ENCODE peak calls at places on chromosome 12, in nine cellular contexts. One of them, this sample, is unnamed.

GRCh38 chr12:13102481-13103195 is 829 bp downstream of the GSG1 start:
- DNase-seq in IMR-90: peak
- DNase-seq in A549: no peak
- DNase-seq in GM12891: no peak
- DNase-seq in transverse colon: no peak
- DNase-seq in HepG2: no peak
- DNase-seq in stomach: no peak
- DNase-seq in esophagus squamous epithelium: no peak
- DNase-seq in Peyer's patch: no peak
- DNase-seq in this sample: no peak

GRCh38 chr12:116806845-116807440 is 68.8 kb downstream of the RNFT2 start:
- DNase-seq in IMR-90: peak
- DNase-seq in A549: no peak
- DNase-seq in GM12891: no peak
- DNase-seq in transverse colon: no peak
- DNase-seq in HepG2: no peak
- DNase-seq in stomach: no peak
- DNase-seq in esophagus squamous epithelium: no peak
- DNase-seq in Peyer's patch: no peak
- DNase-seq in this sample: no peak

GRCh38 chr12:51025182-51025747 is 919 bp downstream of the SLC11A2 start:
- DNase-seq in IMR-90: no peak
- DNase-seq in A549: no peak
- DNase-seq in GM12891: no peak
- DNase-seq in transverse colon: no peak
- DNase-seq in HepG2: no peak
- DNase-seq in stomach: no peak
- DNase-seq in esophagus squamous epithelium: no peak
- DNase-seq in Peyer's patch: peak
- DNase-seq in this sample: peak

GRCh38 chr12:94458882-94459772 is 540 bp downstream of the CEP83 start:
- DNase-seq in IMR-90: peak
- DNase-seq in A549: peak
- DNase-seq in GM12891: no peak
- DNase-seq in transverse colon: no peak
- DNase-seq in HepG2: peak
- DNase-seq in stomach: no peak
- DNase-seq in esophagus squamous epithelium: no peak
- DNase-seq in Peyer's patch: no peak
- DNase-seq in this sample: peak

GRCh38 chr12:14885718-14886201 is at the start of gene MGP:
- DNase-seq in IMR-90: peak
- DNase-seq in A549: no peak
- DNase-seq in GM12891: no peak
- DNase-seq in transverse colon: peak
- DNase-seq in HepG2: no peak
- DNase-seq in stomach: no peak
- DNase-seq in esophagus squamous epithelium: no peak
- DNase-seq in Peyer's patch: peak
- DNase-seq in this sample: no peak

GRCh38 chr12:109864916-109865315 is 15.4 kb downstream of the GLTP start:
- DNase-seq in IMR-90: no peak
- DNase-seq in A549: no peak
- DNase-seq in GM12891: no peak
- DNase-seq in transverse colon: no peak
- DNase-seq in HepG2: no peak
- DNase-seq in stomach: no peak
- DNase-seq in esophagus squamous epithelium: no peak
- DNase-seq in Peyer's patch: no peak
- DNase-seq in this sample: no peak

GRCh38 chr12:82040987-82041743 is 282.0 kb upstream of the PPFIA2 start:
- DNase-seq in IMR-90: no peak
- DNase-seq in A549: no peak
- DNase-seq in GM12891: no peak
- DNase-seq in transverse colon: no peak
- DNase-seq in HepG2: no peak
- DNase-seq in stomach: no peak
- DNase-seq in esophagus squamous epithelium: no peak
- DNase-seq in Peyer's patch: no peak
- DNase-seq in this sample: no peak

GRCh38 chr12:59446156-59446555 is 149.7 kb upstream of the SLC16A7 start:
- DNase-seq in IMR-90: no peak
- DNase-seq in A549: no peak
- DNase-seq in GM12891: no peak
- DNase-seq in transverse colon: no peak
- DNase-seq in HepG2: no peak
- DNase-seq in stomach: no peak
- DNase-seq in esophagus squamous epithelium: no peak
- DNase-seq in Peyer's patch: no peak
- DNase-seq in this sample: no peak

GRCh38 chr12:26126340-26127284 is 1.8 kb upstream of the BHLHE41 start:
- DNase-seq in IMR-90: peak
- DNase-seq in A549: peak
- DNase-seq in GM12891: no peak
- DNase-seq in transverse colon: peak
- DNase-seq in HepG2: peak
- DNase-seq in stomach: peak
- DNase-seq in esophagus squamous epithelium: peak
- DNase-seq in Peyer's patch: peak
- DNase-seq in this sample: peak

GRCh38 chr12:96445743-96446655 is 43.4 kb upstream of the CFAP54 start:
- DNase-seq in IMR-90: peak
- DNase-seq in A549: no peak
- DNase-seq in GM12891: peak
- DNase-seq in transverse colon: peak
- DNase-seq in HepG2: no peak
- DNase-seq in stomach: no peak
- DNase-seq in esophagus squamous epithelium: no peak
- DNase-seq in Peyer's patch: peak
- DNase-seq in this sample: peak

GRCh38 chr12:47022296-47022695 is 57.1 kb upstream of the PCED1B start:
- DNase-seq in IMR-90: peak
- DNase-seq in A549: no peak
- DNase-seq in GM12891: no peak
- DNase-seq in transverse colon: no peak
- DNase-seq in HepG2: no peak
- DNase-seq in stomach: no peak
- DNase-seq in esophagus squamous epithelium: no peak
- DNase-seq in Peyer's patch: no peak
- DNase-seq in this sample: no peak

GRCh38 chr12:126347421-126347820 is 1282.2 kb downstream of the AACS start:
- DNase-seq in IMR-90: no peak
- DNase-seq in A549: no peak
- DNase-seq in GM12891: no peak
- DNase-seq in transverse colon: no peak
- DNase-seq in HepG2: no peak
- DNase-seq in stomach: no peak
- DNase-seq in esophagus squamous epithelium: no peak
- DNase-seq in Peyer's patch: no peak
- DNase-seq in this sample: no peak

GRCh38 chr12:66115083-66115600 is 15.4 kb downstream of the LLPH start:
- DNase-seq in IMR-90: no peak
- DNase-seq in A549: no peak
- DNase-seq in GM12891: no peak
- DNase-seq in transverse colon: no peak
- DNase-seq in HepG2: no peak
- DNase-seq in stomach: no peak
- DNase-seq in esophagus squamous epithelium: no peak
- DNase-seq in Peyer's patch: no peak
- DNase-seq in this sample: no peak

GRCh38 chr12:10722905-10723866 is at the start of gene YBX3:
- DNase-seq in IMR-90: peak
- DNase-seq in A549: peak
- DNase-seq in GM12891: peak
- DNase-seq in transverse colon: peak
- DNase-seq in HepG2: peak
- DNase-seq in stomach: peak
- DNase-seq in esophagus squamous epithelium: peak
- DNase-seq in Peyer's patch: peak
- DNase-seq in this sample: peak
- TF ChIP-seq POLR2A in IMR-90: peak
- TF ChIP-seq POLR2A in A549: peak
- TF ChIP-seq POLR2A in GM12891: peak
- TF ChIP-seq POLR2A in transverse colon: peak
- TF ChIP-seq POLR2A in HepG2: peak
- TF ChIP-seq POLR2A in stomach: no peak
- TF ChIP-seq POLR2A in esophagus squamous epithelium: no peak
- TF ChIP-seq POLR2A in Peyer's patch: no peak
- TF ChIP-seq POLR2A in this sample: no peak

GRCh38 chr12:62320054-62320453 is 59.9 kb downstream of the USP15 start:
- DNase-seq in IMR-90: no peak
- DNase-seq in A549: no peak
- DNase-seq in GM12891: no peak
- DNase-seq in transverse colon: no peak
- DNase-seq in HepG2: no peak
- DNase-seq in stomach: no peak
- DNase-seq in esophagus squamous epithelium: no peak
- DNase-seq in Peyer's patch: no peak
- DNase-seq in this sample: peak
- TF ChIP-seq POLR2A in IMR-90: no peak
- TF ChIP-seq POLR2A in A549: no peak
- TF ChIP-seq POLR2A in GM12891: no peak
- TF ChIP-seq POLR2A in transverse colon: no peak
- TF ChIP-seq POLR2A in HepG2: no peak
- TF ChIP-seq POLR2A in stomach: no peak
- TF ChIP-seq POLR2A in esophagus squamous epithelium: no peak
- TF ChIP-seq POLR2A in Peyer's patch: no peak
- TF ChIP-seq POLR2A in this sample: no peak

GRCh38 chr12:27400856-27401255 is 45.7 kb upstream of the SMCO2 start:
- DNase-seq in IMR-90: no peak
- DNase-seq in A549: no peak
- DNase-seq in GM12891: no peak
- DNase-seq in transverse colon: no peak
- DNase-seq in HepG2: no peak
- DNase-seq in stomach: no peak
- DNase-seq in esophagus squamous epithelium: no peak
- DNase-seq in Peyer's patch: no peak
- DNase-seq in this sample: no peak

GRCh38 chr12:27394676-27395075 is 51.9 kb upstream of the SMCO2 start:
- DNase-seq in IMR-90: no peak
- DNase-seq in A549: no peak
- DNase-seq in GM12891: no peak
- DNase-seq in transverse colon: no peak
- DNase-seq in HepG2: no peak
- DNase-seq in stomach: no peak
- DNase-seq in esophagus squamous epithelium: no peak
- DNase-seq in Peyer's patch: no peak
- DNase-seq in this sample: no peak

GRCh38 chr12:27398466-27398865 is 48.1 kb upstream of the SMCO2 start:
- DNase-seq in IMR-90: no peak
- DNase-seq in A549: no peak
- DNase-seq in GM12891: no peak
- DNase-seq in transverse colon: no peak
- DNase-seq in HepG2: no peak
- DNase-seq in stomach: no peak
- DNase-seq in esophagus squamous epithelium: no peak
- DNase-seq in Peyer's patch: no peak
- DNase-seq in this sample: no peak

GRCh38 chr12:27396416-27396815 is 50.1 kb upstream of the SMCO2 start:
- DNase-seq in IMR-90: no peak
- DNase-seq in A549: no peak
- DNase-seq in GM12891: no peak
- DNase-seq in transverse colon: no peak
- DNase-seq in HepG2: no peak
- DNase-seq in stomach: no peak
- DNase-seq in esophagus squamous epithelium: no peak
- DNase-seq in Peyer's patch: no peak
- DNase-seq in this sample: no peak
- TF ChIP-seq POLR2A in IMR-90: no peak
- TF ChIP-seq POLR2A in A549: no peak
- TF ChIP-seq POLR2A in GM12891: no peak
- TF ChIP-seq POLR2A in transverse colon: no peak
- TF ChIP-seq POLR2A in HepG2: no peak
- TF ChIP-seq POLR2A in stomach: no peak
- TF ChIP-seq POLR2A in esophagus squamous epithelium: no peak
- TF ChIP-seq POLR2A in Peyer's patch: no peak
- TF ChIP-seq POLR2A in this sample: no peak

DNA sequence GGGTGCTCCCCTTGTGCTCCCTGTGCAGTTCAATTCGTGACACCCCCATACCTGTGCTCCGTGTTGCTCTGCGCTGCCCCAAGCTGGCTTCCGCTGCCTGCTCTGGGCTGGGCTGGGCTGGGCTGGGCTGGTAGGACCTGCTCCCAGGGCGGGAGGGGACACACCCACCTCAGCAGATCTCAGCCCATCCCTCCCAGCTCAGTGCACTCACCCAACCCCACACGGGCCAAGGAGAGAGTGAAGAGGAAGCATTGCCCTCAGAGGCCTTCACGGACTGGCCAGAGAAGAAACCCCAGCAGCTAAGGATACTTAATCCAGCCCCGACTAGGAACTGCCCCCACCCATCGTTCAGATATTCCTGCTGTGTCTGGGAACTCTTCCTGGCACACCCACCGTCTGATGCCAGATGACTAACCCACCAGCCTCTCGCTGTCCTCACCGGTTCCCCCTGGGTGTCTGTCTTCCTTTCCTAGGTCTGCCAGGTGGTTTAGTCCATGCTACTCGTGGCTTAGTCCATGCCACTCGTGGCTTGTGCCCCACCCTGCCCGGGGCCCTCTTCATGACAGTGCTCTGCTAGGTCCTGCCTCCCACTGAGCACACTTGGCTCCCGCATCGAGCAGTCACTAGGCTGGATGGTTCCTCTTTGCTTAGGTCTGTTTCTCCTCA is at the start of gene LPAR5:
- DNase-seq in IMR-90: no peak
- DNase-seq in A549: peak
- DNase-seq in GM12891: no peak
- DNase-seq in transverse colon: peak
- DNase-seq in HepG2: no peak
- DNase-seq in stomach: peak
- DNase-seq in esophagus squamous epithelium: no peak
- DNase-seq in Peyer's patch: peak
- DNase-seq in this sample: peak
- TF ChIP-seq POLR2A in IMR-90: no peak
- TF ChIP-seq POLR2A in A549: no peak
- TF ChIP-seq POLR2A in GM12891: peak
- TF ChIP-seq POLR2A in transverse colon: peak
- TF ChIP-seq POLR2A in HepG2: no peak
- TF ChIP-seq POLR2A in stomach: no peak
- TF ChIP-seq POLR2A in esophagus squamous epithelium: no peak
- TF ChIP-seq POLR2A in Peyer's patch: peak
- TF ChIP-seq POLR2A in this sample: peak

DNA sequence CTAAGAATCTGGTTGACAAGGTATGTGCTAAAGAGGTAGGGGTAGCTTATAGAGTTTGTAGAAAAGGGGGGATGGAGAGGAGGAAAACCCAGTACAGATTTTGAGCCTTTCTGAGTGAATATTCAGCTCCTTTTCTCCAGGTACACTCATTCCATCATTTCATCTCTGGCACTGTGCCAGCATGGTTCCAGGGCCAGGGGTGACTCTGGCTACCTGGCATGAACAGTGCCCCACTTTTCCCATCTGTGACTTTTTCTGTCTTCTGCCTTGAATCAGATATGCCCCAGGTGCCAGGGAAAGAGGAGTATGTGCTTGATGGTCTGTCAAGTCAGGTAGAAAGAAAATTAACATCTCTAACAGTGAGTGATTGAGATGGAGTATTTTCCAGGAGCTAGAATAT is 175.7 kb downstream of the CACNA1C start:
- DNase-seq in IMR-90: no peak
- DNase-seq in A549: no peak
- DNase-seq in GM12891: no peak
- DNase-seq in transverse colon: no peak
- DNase-seq in HepG2: no peak
- DNase-seq in stomach: no peak
- DNase-seq in esophagus squamous epithelium: no peak
- DNase-seq in Peyer's patch: no peak
- DNase-seq in this sample: no peak
- TF ChIP-seq POLR2A in IMR-90: no peak
- TF ChIP-seq POLR2A in A549: no peak
- TF ChIP-seq POLR2A in GM12891: no peak
- TF ChIP-seq POLR2A in transverse colon: no peak
- TF ChIP-seq POLR2A in HepG2: no peak
- TF ChIP-seq POLR2A in stomach: no peak
- TF ChIP-seq POLR2A in esophagus squamous epithelium: no peak
- TF ChIP-seq POLR2A in Peyer's patch: no peak
- TF ChIP-seq POLR2A in this sample: no peak